ENCODE peak calls at places on chromosome 17, in four cellular contexts. Z is thoracic aorta, J is astrocyte of the cerebellum, A is fibroblast of pulmonary artery. B is an unnamed sample.

GRCh38 chr17:49438885-49439284 is 24.2 kb upstream of the PHB1 start:
- DNase-seq in Z (no peak), J (no peak), A (no peak), B (no peak)

GRCh38 chr17:6913608-6914443 is 82.0 kb upstream of the ALOX12 start:
- DNase-seq in Z (peak; percentile 12), J (peak; percentile 34), A (peak; percentile 68), B (peak; percentile 86)

GRCh38 chr17:7612294-7612640 is 2.4 kb downstream of the FXR2 start:
- DNase-seq in Z (no peak), J (no peak), A (peak; percentile 34), B (no peak)

GRCh38 chr17:81473019-81473418 is 39.6 kb downstream of the ACTG1 start:
- DNase-seq in Z (no peak), J (no peak), A (no peak), B (no peak)

GRCh38 chr17:8869416-8869815 is 1.9 kb upstream of the PIK3R6 start:
- DNase-seq in Z (no peak), J (no peak), A (no peak), B (peak; percentile 7)

GRCh38 chr17:5530265-5530782 is 44.0 kb downstream of the MIS12 start:
- DNase-seq in Z (no peak), J (no peak), A (no peak), B (no peak)

GRCh38 chr17:17364338-17364667 is 61.1 kb downstream of the NT5M start:
- DNase-seq in Z (no peak), J (no peak), A (no peak), B (no peak)

GRCh38 chr17:5516060-5516792 is 29.9 kb downstream of the MIS12 start:
- DNase-seq in Z (no peak), J (peak; percentile 87), A (peak; percentile 92), B (no peak)

GRCh38 chr17:48054238-48055185 is 6.4 kb downstream of the NFE2L1 start:
- DNase-seq in Z (no peak), J (peak; percentile 47), A (peak; percentile 82), B (peak; percentile 98)

GRCh38 chr17:1904273-1905052 is 74.7 kb downstream of the RPA1 start:
- DNase-seq in Z (no peak), J (no peak), A (no peak), B (no peak)

GRCh38 chr17:36459045-36459444 is 27.4 kb upstream of the ZNHIT3 start:
- DNase-seq in Z (no peak), J (no peak), A (no peak), B (no peak)

GRCh38 chr17:14712471-14713075 is 411.7 kb downstream of the HS3ST3B1 start:
- DNase-seq in Z (no peak), J (no peak), A (peak; percentile 1), B (no peak)

GRCh38 chr17:8820311-8821010 is 21.3 kb upstream of the MFSD6L start:
- DNase-seq in Z (no peak), J (no peak), A (no peak), B (peak; percentile 54)

GRCh38 chr17:75633484-75634375 is 496 bp downstream of the SMIM5 start:
- DNase-seq in Z (peak; percentile 38), J (peak; percentile 77), A (peak; percentile 90), B (peak; percentile 96)

B was measured in posterior cingulate gyrus.